ENCODE peak calls at places on chromosomes 7 and 10, in four cellular contexts. One of them, this sample, is unnamed.

GRCh38 chr10:124339951-124340760 is 78.6 kb downstream of the OAT start:
- DNase-seq in fibroblast of lung: peak
- DNase-seq in lower lobe of right lung: no peak
- DNase-seq in colonic mucosa: no peak
- DNase-seq in this sample: peak

GRCh38 chr7:47044620-47045019 is 537.3 kb downstream of the TNS3 start:
- DNase-seq in fibroblast of lung: no peak
- DNase-seq in lower lobe of right lung: no peak
- DNase-seq in colonic mucosa: no peak
- DNase-seq in this sample: no peak

GRCh38 chr10:125779403-125780327 is 4.0 kb upstream of the MMP21 start:
- DNase-seq in fibroblast of lung: no peak
- DNase-seq in lower lobe of right lung: no peak
- DNase-seq in colonic mucosa: no peak
- DNase-seq in this sample: no peak

GRCh38 chr7:155483868-155484325 is 26.0 kb downstream of the EN2 start:
- DNase-seq in fibroblast of lung: no peak
- DNase-seq in lower lobe of right lung: no peak
- DNase-seq in colonic mucosa: no peak
- DNase-seq in this sample: no peak

GRCh38 chr10:126646101-126646500 is 24.4 kb downstream of the C10orf90 start:
- DNase-seq in fibroblast of lung: peak
- DNase-seq in lower lobe of right lung: no peak
- DNase-seq in colonic mucosa: no peak
- DNase-seq in this sample: peak

GRCh38 chr7:5454485-5454884 is 30.9 kb upstream of the TNRC18 start:
- DNase-seq in fibroblast of lung: no peak
- DNase-seq in lower lobe of right lung: no peak
- DNase-seq in colonic mucosa: no peak
- DNase-seq in this sample: no peak

GRCh38 chr7:27189560-27190283 is 4.7 kb upstream of the HOXA11 start:
- DNase-seq in fibroblast of lung: no peak
- DNase-seq in lower lobe of right lung: no peak
- DNase-seq in colonic mucosa: no peak
- DNase-seq in this sample: no peak

GRCh38 chr7:50418086-50418515 is 32.0 kb downstream of the FIGNL1 start:
- DNase-seq in fibroblast of lung: peak
- DNase-seq in lower lobe of right lung: peak
- DNase-seq in colonic mucosa: peak
- DNase-seq in this sample: peak

GRCh38 chr10:59177862-59178235 is 1.4 kb downstream of the PHYHIPL start:
- DNase-seq in fibroblast of lung: no peak
- DNase-seq in lower lobe of right lung: no peak
- DNase-seq in colonic mucosa: no peak
- DNase-seq in this sample: no peak

GRCh38 chr10:45495438-45496152 is 121.6 kb downstream of the ALOX5 start:
- DNase-seq in fibroblast of lung: peak
- DNase-seq in lower lobe of right lung: no peak
- DNase-seq in colonic mucosa: no peak
- DNase-seq in this sample: peak

GRCh38 chr10:14282271-14282670 is 48.5 kb downstream of the FRMD4A start:
- DNase-seq in fibroblast of lung: peak
- DNase-seq in lower lobe of right lung: no peak
- DNase-seq in colonic mucosa: no peak
- DNase-seq in this sample: no peak

GRCh38 chr10:72846225-72846624 is 47.3 kb upstream of the OIT3 start:
- DNase-seq in fibroblast of lung: peak
- DNase-seq in lower lobe of right lung: no peak
- DNase-seq in colonic mucosa: no peak
- DNase-seq in this sample: peak

GRCh38 chr7:130010689-130011412 is 40.3 kb downstream of the ZC3HC1 start:
- DNase-seq in fibroblast of lung: peak
- DNase-seq in lower lobe of right lung: peak
- DNase-seq in colonic mucosa: peak
- DNase-seq in this sample: peak

GRCh38 chr10:110758898-110759297 is 112.8 kb upstream of the PDCD4 start:
- DNase-seq in fibroblast of lung: peak
- DNase-seq in lower lobe of right lung: no peak
- DNase-seq in colonic mucosa: peak
- DNase-seq in this sample: peak

GRCh38 chr10:63929826-63930467 is 408.7 kb downstream of the REEP3 start:
- DNase-seq in fibroblast of lung: no peak
- DNase-seq in lower lobe of right lung: no peak
- DNase-seq in colonic mucosa: no peak
- DNase-seq in this sample: no peak

GRCh38 chr7:106317971-106318370 is 33.2 kb upstream of the NAMPT start:
- DNase-seq in fibroblast of lung: peak
- DNase-seq in lower lobe of right lung: no peak
- DNase-seq in colonic mucosa: no peak
- DNase-seq in this sample: peak
- TF ChIP-seq CTCF in fibroblast of lung: no peak
- TF ChIP-seq CTCF in lower lobe of right lung: no peak
- TF ChIP-seq CTCF in colonic mucosa: no peak
- TF ChIP-seq CTCF in this sample: no peak

DNA sequence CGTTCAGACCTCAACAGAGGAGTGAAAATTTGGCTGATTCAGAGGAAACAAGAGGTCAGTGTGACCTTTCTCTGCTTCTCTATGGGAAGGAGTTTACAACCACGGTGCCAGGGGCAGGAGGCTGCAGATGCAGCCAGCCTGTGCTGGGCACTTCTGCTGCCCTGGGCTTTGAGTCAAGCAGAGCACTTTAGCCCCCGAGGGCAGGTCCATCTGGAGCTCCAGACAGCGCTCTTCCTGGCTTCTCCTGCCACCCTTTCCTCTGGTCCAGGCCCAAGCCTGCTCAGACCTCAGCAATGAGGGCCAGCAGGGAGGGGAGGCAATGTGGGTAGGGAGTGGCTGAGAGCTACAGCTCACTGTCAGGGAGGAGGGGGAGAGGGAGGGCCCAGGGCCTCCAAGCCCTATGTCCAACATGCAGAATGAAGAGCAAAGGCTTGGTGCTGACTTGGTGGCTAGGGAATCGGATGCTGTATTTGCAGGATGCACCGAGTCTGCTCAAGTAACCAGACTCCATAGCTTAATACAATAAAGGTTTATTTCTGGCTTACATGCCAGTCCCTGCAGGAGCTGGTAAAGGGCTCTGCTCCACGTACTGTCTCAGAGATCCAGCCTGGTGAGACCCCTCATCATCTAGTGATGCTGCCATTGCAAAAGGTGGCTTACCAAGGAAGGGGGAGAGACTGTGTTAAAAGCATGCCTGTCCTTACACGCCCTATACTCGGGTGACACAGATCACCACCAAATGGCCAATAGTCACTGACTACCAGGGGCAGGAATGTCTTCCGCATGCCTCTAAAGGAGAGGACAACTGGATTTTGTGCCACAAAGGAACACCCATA is 481.6 kb downstream of the RPS24 start:
- DNase-seq in fibroblast of lung: no peak
- DNase-seq in lower lobe of right lung: no peak
- DNase-seq in colonic mucosa: peak
- DNase-seq in this sample: no peak
- H3K4me3 ChIP-seq in fibroblast of lung: no peak
- H3K4me3 ChIP-seq in lower lobe of right lung: no peak
- H3K4me3 ChIP-seq in colonic mucosa: no peak
- H3K4me3 ChIP-seq in this sample: no peak

GRCh38 chr10:116785867-116786266 is 43.5 kb upstream of the HSPA12A start:
- DNase-seq in fibroblast of lung: no peak
- DNase-seq in lower lobe of right lung: no peak
- DNase-seq in colonic mucosa: no peak
- DNase-seq in this sample: no peak

GRCh38 chr10:116785282-116785681 is 42.9 kb upstream of the HSPA12A start:
- DNase-seq in fibroblast of lung: no peak
- DNase-seq in lower lobe of right lung: no peak
- DNase-seq in colonic mucosa: no peak
- DNase-seq in this sample: no peak

GRCh38 chr10:116787018-116787674 is 44.8 kb upstream of the HSPA12A start:
- DNase-seq in fibroblast of lung: no peak
- DNase-seq in lower lobe of right lung: no peak
- DNase-seq in colonic mucosa: no peak
- DNase-seq in this sample: no peak

GRCh38 chr10:116784651-116785050 is 42.3 kb upstream of the HSPA12A start:
- DNase-seq in fibroblast of lung: no peak
- DNase-seq in lower lobe of right lung: no peak
- DNase-seq in colonic mucosa: no peak
- DNase-seq in this sample: no peak

DNA sequence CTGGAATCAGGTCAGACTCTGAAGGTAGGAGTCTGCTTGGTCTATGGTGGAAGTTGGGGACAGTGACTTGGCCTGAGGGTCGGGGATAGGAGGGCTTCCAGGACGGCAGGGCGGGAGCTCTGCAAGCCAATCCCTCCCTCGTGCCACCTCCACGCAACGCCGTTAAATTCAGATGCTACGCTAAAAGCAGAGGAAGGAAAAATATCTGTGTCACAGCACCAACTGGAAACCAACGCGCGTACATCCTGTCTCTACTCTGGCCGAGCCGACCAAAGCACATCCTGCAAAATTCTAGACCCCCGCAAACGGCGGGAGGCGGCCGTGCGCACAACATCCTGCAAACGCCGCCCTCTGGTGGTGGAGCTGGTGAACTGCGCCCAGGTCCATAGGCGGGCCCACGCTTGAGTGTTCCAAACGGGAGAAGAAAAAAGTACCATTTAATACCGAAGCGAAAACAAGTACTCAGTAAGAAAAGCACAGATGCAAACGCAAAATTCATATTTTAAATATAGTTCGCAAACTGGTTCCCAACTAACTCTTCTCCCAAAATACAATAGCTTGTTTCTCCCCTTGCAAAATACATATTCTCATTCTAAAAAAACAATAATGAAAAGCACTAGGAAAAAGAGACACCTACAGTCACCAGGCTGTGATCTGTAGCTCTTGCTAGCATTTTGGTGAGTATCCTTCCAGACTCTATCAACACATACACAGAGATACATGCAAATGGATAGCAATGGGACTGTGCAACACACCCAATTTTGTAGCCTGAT is 45.7 kb upstream of the HSPA12A start:
- DNase-seq in fibroblast of lung: peak
- DNase-seq in lower lobe of right lung: peak
- DNase-seq in colonic mucosa: peak
- DNase-seq in this sample: peak
- TF ChIP-seq CTCF in fibroblast of lung: peak
- TF ChIP-seq CTCF in lower lobe of right lung: peak
- TF ChIP-seq CTCF in colonic mucosa: peak
- TF ChIP-seq CTCF in this sample: peak

DNA sequence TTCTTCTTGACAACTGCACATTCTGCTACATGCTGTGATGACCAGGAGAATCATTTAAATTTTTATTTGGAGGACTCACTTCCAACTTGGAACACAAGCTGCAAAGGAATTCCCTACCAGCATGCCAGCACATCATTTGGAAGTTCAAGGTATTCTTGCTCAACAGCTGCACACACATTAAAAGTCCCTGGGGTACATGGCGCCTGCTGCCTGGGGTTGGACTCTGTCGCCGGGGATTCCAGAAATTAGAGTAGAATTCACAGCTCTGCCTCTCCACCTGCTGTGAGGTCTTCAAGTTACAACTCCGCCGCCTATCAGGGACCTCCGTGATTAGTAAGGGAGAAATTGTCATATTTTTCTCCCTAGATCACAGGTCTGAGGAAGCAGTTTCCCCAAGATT is 1.1 kb downstream of the ZNF32 start:
- DNase-seq in fibroblast of lung: no peak
- DNase-seq in lower lobe of right lung: no peak
- DNase-seq in colonic mucosa: no peak
- DNase-seq in this sample: no peak
- H3K4me3 ChIP-seq in fibroblast of lung: no peak
- H3K4me3 ChIP-seq in lower lobe of right lung: peak
- H3K4me3 ChIP-seq in colonic mucosa: peak
- H3K4me3 ChIP-seq in this sample: peak